ENCODE peak calls at places on chromosome 17, in eight cellular contexts. Z, X, T, M, S, I, B and R are unnamed samples.

GRCh38 chr17:58693751-58694150 is 1.3 kb downstream of the RAD51C start:
- DNase-seq in X (no peak), I (no peak), B (no peak), T (no peak), M (no peak), S (no peak), Z (no peak), R (no peak)

GRCh38 chr17:32341141-32341856 is 674 bp downstream of the C17orf75 start:
- DNase-seq in S (no peak), T (no peak), I (peak; percentile 26), B (no peak), X (no peak), Z (no peak), M (peak; percentile 49), R (peak; percentile 36)

GRCh38 chr17:76382803-76383644 is 1.4 kb upstream of the SPHK1 start:
- DNase-seq in I (peak; percentile 39), B (peak; percentile 38), T (peak; percentile 60), M (peak; percentile 89), S (peak; percentile 75), X (peak; percentile 82), Z (no peak), R (peak; percentile 60)

GRCh38 chr17:64180089-64180488 is 50.1 kb upstream of the ERN1 start:
- DNase-seq in S (peak; percentile 79), Z (no peak), X (no peak), M (peak; percentile 63), I (peak; percentile 63), T (no peak), B (no peak), R (no peak)

GRCh38 chr17:7444682-7445010 is 215 bp upstream of the CHRNB1 start:
- DNase-seq in Z (no peak), S (no peak), I (no peak), B (peak; percentile 43), X (no peak), T (no peak), M (no peak), R (peak; percentile 39)

GRCh38 chr17:47978324-47978723 is 7.4 kb downstream of the CDK5RAP3 start:
- DNase-seq in M (peak; percentile 78), I (peak; percentile 64), T (peak; percentile 62), X (no peak), B (peak; percentile 40), Z (peak; percentile 8), S (peak; percentile 75), R (no peak)

GRCh38 chr17:66555605-66556004 is 253.2 kb downstream of the PRKCA start:
- DNase-seq in Z (no peak), I (no peak), S (no peak), M (no peak), B (no peak), T (no peak), X (no peak), R (no peak)

GRCh38 chr17:62653002-62653830 is 25.7 kb downstream of the MRC2 start:
- DNase-seq in X (peak; percentile 90), Z (peak; percentile 13), S (peak; percentile 48), T (peak; percentile 67), B (peak; percentile 44), I (peak; percentile 55), M (peak; percentile 85), R (peak; percentile 69)

GRCh38 chr17:63531022-63531965 is 8.1 kb downstream of the KCNH6 start:
- DNase-seq in Z (no peak), M (peak; percentile 51), S (no peak), X (no peak), I (no peak), T (no peak), B (peak; percentile 16), R (peak; percentile 27)

GRCh38 chr17:39699818-39700147 is at the start of gene ERBB2:
- DNase-seq in M (peak; percentile 84), B (peak; percentile 30), T (peak; percentile 74), X (peak; percentile 86), I (peak; percentile 73), Z (no peak), S (peak; percentile 82), R (peak; percentile 75)

GRCh38 chr17:14086189-14086588 is 16.9 kb downstream of the COX10 start:
- DNase-seq in B (no peak), M (no peak), Z (no peak), T (no peak), S (no peak), I (no peak), X (no peak), R (no peak)

GRCh38 chr17:46777943-46778915 is 40.3 kb downstream of the WNT3 start:
- DNase-seq in S (no peak), X (peak; percentile 40), M (peak; percentile 62), B (no peak), T (no peak), I (no peak), Z (no peak), R (no peak)

GRCh38 chr17:57045868-57046671 is 39.0 kb upstream of the AKAP1 start:
- DNase-seq in M (peak; percentile 23), S (no peak), B (peak; percentile 20), Z (no peak), T (peak; percentile 18), X (peak; percentile 83), I (no peak), R (peak; percentile 63)

GRCh38 chr17:40490289-40490853 is 11.1 kb downstream of the TNS4 start:
- DNase-seq in S (peak; percentile 90), B (no peak), X (no peak), T (no peak), M (peak; percentile 92), Z (no peak), I (peak; percentile 81), R (no peak)

GRCh38 chr17:63274156-63274555 is 171.9 kb downstream of the CYB561 start:
- DNase-seq in B (no peak), X (no peak), T (peak; percentile 24), I (peak; percentile 96), Z (no peak), M (peak; percentile 77), S (peak; percentile 80), R (no peak)

GRCh38 chr17:41486809-41487530 is 2.7 kb downstream of the KRT36 start:
- DNase-seq in M (no peak), I (no peak), T (no peak), X (peak; percentile 81), Z (no peak), S (no peak), B (peak; percentile 39), R (peak; percentile 72)

GRCh38 chr17:77424585-77425344 is 284.0 kb downstream of the SEC14L1 start:
- DNase-seq in I (peak; percentile 100), S (peak; percentile 99), Z (no peak), M (peak; percentile 66), B (peak; percentile 94), T (peak; percentile 95), X (peak; percentile 88), R (peak; percentile 60)

GRCh38 chr17:35889818-35890773 is 9.9 kb upstream of the CCL5 start:
- DNase-seq in S (peak; percentile 91), M (peak; percentile 39), B (peak; percentile 35), X (no peak), T (no peak), Z (no peak), I (peak; percentile 47), R (peak; percentile 25)

GRCh38 chr17:21072623-21073278 is 29.9 kb upstream of the USP22 start:
- DNase-seq in B (no peak), I (no peak), X (no peak), S (no peak), Z (no peak), M (no peak), T (no peak), R (no peak)

GRCh38 chr17:60145006-60145935 is 4.5 kb upstream of the CA4 start:
- DNase-seq in S (peak; percentile 40), M (peak; percentile 35), X (no peak), I (no peak), B (no peak), Z (no peak), T (no peak), R (no peak)

GRCh38 chr17:62179525-62180161 is 114.6 kb upstream of the MED13 start:
- DNase-seq in Z (no peak), T (no peak), S (peak; percentile 43), B (peak; percentile 9), X (no peak), I (peak; percentile 45), M (peak; percentile 33), R (no peak)

GRCh38 chr17:33508215-33508614 is 215.1 kb upstream of the ASIC2 start:
- DNase-seq in B (no peak), X (no peak), S (no peak), M (no peak), T (no peak), I (no peak), Z (no peak), R (no peak)

GRCh38 chr17:33500141-33500540 is 207.0 kb upstream of the ASIC2 start:
- DNase-seq in S (peak; percentile 16), I (no peak), T (no peak), M (no peak), X (no peak), B (peak; percentile 43), Z (no peak), R (no peak)

GRCh38 chr17:33506889-33507650 is 214.0 kb upstream of the ASIC2 start:
- DNase-seq in X (no peak), M (no peak), I (peak; percentile 16), S (peak; percentile 23), Z (no peak), B (peak; percentile 37), T (no peak), R (no peak)

GRCh38 chr17:33501185-33501584 is 208.1 kb upstream of the ASIC2 start:
- DNase-seq in T (no peak), Z (no peak), S (no peak), M (no peak), X (no peak), B (no peak), I (no peak), R (no peak)

GRCh38 chr17:33504571-33504970 is 211.5 kb upstream of the ASIC2 start:
- DNase-seq in S (no peak), M (no peak), Z (no peak), B (no peak), I (no peak), X (no peak), T (no peak), R (no peak)
- H3K27me3 ChIP-seq in S (no peaks in the 10 kb centered on the region), M (no peaks in the 10 kb centered on the region), Z (no peaks in the 10 kb centered on the region), B (no peaks in the 10 kb centered on the region), I (no peaks in the 10 kb centered on the region), X (no peaks in the 10 kb centered on the region), T (no peaks in the 10 kb centered on the region), R (no peaks in the 10 kb centered on the region)

GRCh38 chr17:36935681-36936454 is 1.4 kb upstream of the LHX1 start:
- DNase-seq in B (no peak), Z (no peak), X (no peak), I (no peak), S (no peak), M (no peak), T (no peak), R (no peak)
- H3K4me3 ChIP-seq in B (peak overlapping the region; percentile 31), Z (peak overlapping the region; percentile 18), X (no peak overlapping the region), I (no peak overlapping the region), S (peak overlapping the region; percentile 42), M (no peak overlapping the region), T (peak overlapping the region; percentile 24), R (peak overlapping the region; percentile 15)

GRCh38 chr17:27848941-27849340 is 44.2 kb downstream of the LYRM9 start:
- DNase-seq in X (no peak), M (no peak), S (no peak), B (no peak), Z (no peak), I (no peak), T (no peak), R (no peak)
- H3K9me3 ChIP-seq in X (no peaks in the 10 kb centered on the region), M (no peaks in the 10 kb centered on the region), S (no peaks in the 10 kb centered on the region), B (no peaks in the 10 kb centered on the region), Z (no peaks in the 10 kb centered on the region), I (no peaks in the 10 kb centered on the region), T (no peaks in the 10 kb centered on the region), R (no peaks in the 10 kb centered on the region)

DNA sequence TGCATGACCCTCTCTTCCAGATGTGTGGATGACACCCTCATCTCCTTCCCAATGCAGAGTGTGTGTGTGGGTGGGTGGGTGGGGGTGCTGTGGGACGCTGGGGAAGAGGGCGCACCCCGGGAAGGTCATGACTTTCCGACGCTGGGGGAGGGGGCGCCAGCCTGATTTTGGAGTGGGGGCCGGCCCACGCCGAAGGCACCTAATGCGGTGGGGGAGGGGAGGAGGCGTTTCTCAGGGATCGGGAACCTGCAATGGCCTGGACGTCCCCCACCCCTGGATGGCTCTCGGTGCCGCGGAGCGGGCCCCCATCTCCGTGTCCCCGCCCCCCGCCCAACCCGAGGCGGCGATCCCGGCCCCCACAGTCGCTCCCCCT is 33.5 kb downstream of the SRCIN1 start:
- DNase-seq in S (no peak), B (no peak), M (no peak), X (no peak), T (no peak), Z (no peak), I (no peak), R (no peak)
- H3K27me3 ChIP-seq in S (peaks cover 65% of the 10 kb centered on the region), B (peaks cover 47% of the 10 kb centered on the region), M (peaks cover 34% of the 10 kb centered on the region), X (peaks cover 78% of the 10 kb centered on the region), T (peaks cover 48% of the 10 kb centered on the region), Z (peaks cover 44% of the 10 kb centered on the region), I (peaks cover 70% of the 10 kb centered on the region), R (no peaks in the 10 kb centered on the region)